ENCODE peak calls at places on chromosomes 16 and 17, in four cellular contexts. One of them, this sample, is unnamed.

GRCh38 chr17:49191917-49192741 is 18.2 kb downstream of the GNGT2 start:
- DNase-seq in IMR-90: peak; percentile 77
- DNase-seq in heart right ventricle: peak; percentile 92
- DNase-seq in spleen: peak; percentile 97
- DNase-seq in this sample: peak; percentile 90

GRCh38 chr17:73226556-73227172 is 33.8 kb downstream of the COG1 start:
- DNase-seq in IMR-90: peak; percentile 45
- DNase-seq in heart right ventricle: no peak
- DNase-seq in spleen: no peak
- DNase-seq in this sample: no peak

GRCh38 chr16:9929313-9929712 is 252.9 kb downstream of the GRIN2A start:
- DNase-seq in IMR-90: no peak
- DNase-seq in heart right ventricle: no peak
- DNase-seq in spleen: no peak
- DNase-seq in this sample: no peak

GRCh38 chr17:47952181-47953021 is 5.3 kb downstream of the PRR15L start:
- DNase-seq in IMR-90: no peak
- DNase-seq in heart right ventricle: no peak
- DNase-seq in spleen: no peak
- DNase-seq in this sample: no peak

GRCh38 chr16:54150861-54151260 is 135.7 kb downstream of the IRX3 start:
- DNase-seq in IMR-90: no peak
- DNase-seq in heart right ventricle: no peak
- DNase-seq in spleen: no peak
- DNase-seq in this sample: no peak

GRCh38 chr17:48645639-48646182 is 19.6 kb upstream of the HOXB9 start:
- DNase-seq in IMR-90: no peak
- DNase-seq in heart right ventricle: no peak
- DNase-seq in spleen: no peak
- DNase-seq in this sample: no peak

GRCh38 chr17:76370261-76370993 is 14.0 kb upstream of the SPHK1 start:
- DNase-seq in IMR-90: peak; percentile 98
- DNase-seq in heart right ventricle: peak; percentile 87
- DNase-seq in spleen: no peak
- DNase-seq in this sample: peak; percentile 95

GRCh38 chr16:89357460-89357859 is 132.9 kb downstream of the ANKRD11 start:
- DNase-seq in IMR-90: no peak
- DNase-seq in heart right ventricle: peak; percentile 68
- DNase-seq in spleen: peak; percentile 84
- DNase-seq in this sample: no peak

GRCh38 chr16:76598498-76598897 is 321.3 kb downstream of the CNTNAP4 start:
- DNase-seq in IMR-90: no peak
- DNase-seq in heart right ventricle: no peak
- DNase-seq in spleen: no peak
- DNase-seq in this sample: no peak

GRCh38 chr17:73103661-73104335 is 11.3 kb upstream of the SLC39A11 start:
- DNase-seq in IMR-90: no peak
- DNase-seq in heart right ventricle: no peak
- DNase-seq in spleen: no peak
- DNase-seq in this sample: no peak

GRCh38 chr16:54931041-54931756 is 534 bp downstream of the IRX5 start:
- DNase-seq in IMR-90: no peak
- DNase-seq in heart right ventricle: no peak
- DNase-seq in spleen: no peak
- DNase-seq in this sample: peak; percentile 79

GRCh38 chr17:39123627-39124026 is 27.8 kb downstream of the PLXDC1 start:
- DNase-seq in IMR-90: no peak
- DNase-seq in heart right ventricle: no peak
- DNase-seq in spleen: no peak
- DNase-seq in this sample: peak; percentile 94

GRCh38 chr17:2343421-2343820 is 6.1 kb downstream of the SGSM2 start:
- DNase-seq in IMR-90: no peak
- DNase-seq in heart right ventricle: no peak
- DNase-seq in spleen: no peak
- DNase-seq in this sample: no peak

GRCh38 chr16:12775689-12776236 is 27.9 kb downstream of the CPPED1 start:
- DNase-seq in IMR-90: no peak
- DNase-seq in heart right ventricle: no peak
- DNase-seq in spleen: no peak
- DNase-seq in this sample: no peak

GRCh38 chr17:56317351-56318208 is 164.3 kb downstream of the ANKFN1 start:
- DNase-seq in IMR-90: no peak
- DNase-seq in heart right ventricle: no peak
- DNase-seq in spleen: no peak
- DNase-seq in this sample: no peak

GRCh38 chr17:32936894-32937500 is 9.0 kb downstream of the TMEM98 start:
- DNase-seq in IMR-90: peak; percentile 70
- DNase-seq in heart right ventricle: peak; percentile 41
- DNase-seq in spleen: peak; percentile 81
- DNase-seq in this sample: peak; percentile 50

GRCh38 chr17:64156670-64157069 is 26.7 kb upstream of the ERN1 start:
- DNase-seq in IMR-90: no peak
- DNase-seq in heart right ventricle: no peak
- DNase-seq in spleen: no peak
- DNase-seq in this sample: no peak

GRCh38 chr17:50081757-50082156 is 13.4 kb upstream of the PDK2 start:
- DNase-seq in IMR-90: no peak
- DNase-seq in heart right ventricle: no peak
- DNase-seq in spleen: no peak
- DNase-seq in this sample: no peak

GRCh38 chr16:54447606-54448440 is 161.2 kb upstream of the IRX3 start:
- DNase-seq in IMR-90: peak; percentile 54
- DNase-seq in heart right ventricle: no peak
- DNase-seq in spleen: no peak
- DNase-seq in this sample: peak; percentile 95

GRCh38 chr17:46862949-46863348 is 11.6 kb downstream of the WNT9B start:
- DNase-seq in IMR-90: no peak
- DNase-seq in heart right ventricle: no peak
- DNase-seq in spleen: no peak
- DNase-seq in this sample: no peak

GRCh38 chr17:82876149-82876548 is 36.3 kb upstream of the ZNF750 start:
- DNase-seq in IMR-90: peak; percentile 57
- DNase-seq in heart right ventricle: no peak
- DNase-seq in spleen: no peak
- DNase-seq in this sample: peak; percentile 24

GRCh38 chr17:81002409-81003361 is 11.0 kb downstream of the CHMP6 start:
- DNase-seq in IMR-90: peak; percentile 63
- DNase-seq in heart right ventricle: peak; percentile 74
- DNase-seq in spleen: peak; percentile 39
- DNase-seq in this sample: peak; percentile 74

GRCh38 chr16:7101054-7101453 is 231.6 kb upstream of the RBFOX1 start:
- DNase-seq in IMR-90: no peak
- DNase-seq in heart right ventricle: no peak
- DNase-seq in spleen: no peak
- DNase-seq in this sample: no peak

GRCh38 chr17:17926840-17927449 is 45.3 kb downstream of the TOM1L2 start:
- DNase-seq in IMR-90: no peak
- DNase-seq in heart right ventricle: no peak
- DNase-seq in spleen: no peak
- DNase-seq in this sample: no peak
- H3K4me3 ChIP-seq in IMR-90: no peak overlapping the region
- H3K4me3 ChIP-seq in heart right ventricle: no peak overlapping the region
- H3K4me3 ChIP-seq in spleen: no peak overlapping the region
- H3K4me3 ChIP-seq in this sample: no peak overlapping the region

DNA sequence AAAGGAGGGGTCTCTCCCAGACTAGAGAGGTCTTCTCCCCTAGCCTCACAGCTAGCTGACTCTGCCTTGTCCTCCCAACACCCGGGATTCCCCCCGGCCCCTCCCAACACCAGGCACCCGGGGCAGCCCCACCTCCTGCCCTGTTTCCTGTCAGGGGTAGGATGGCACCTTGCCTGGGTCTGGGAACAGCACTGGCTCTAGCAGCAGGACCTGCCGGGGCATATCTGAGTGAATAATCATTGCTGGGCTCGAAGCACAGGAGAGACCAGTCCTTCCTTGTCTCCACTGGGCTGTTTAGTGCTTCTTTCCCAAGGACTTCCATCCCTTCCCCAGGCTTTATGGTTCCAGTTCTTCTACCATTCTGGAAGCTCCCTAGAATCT is 25.7 kb downstream of the MINK1 start:
- DNase-seq in IMR-90: peak; percentile 27
- DNase-seq in heart right ventricle: peak; percentile 67
- DNase-seq in spleen: no peak
- DNase-seq in this sample: peak; percentile 41
- H3K27me3 ChIP-seq in IMR-90: no peaks in the 10 kb centered on the region
- H3K27me3 ChIP-seq in heart right ventricle: no peaks in the 10 kb centered on the region
- H3K27me3 ChIP-seq in spleen: no peaks in the 10 kb centered on the region
- H3K27me3 ChIP-seq in this sample: no peaks in the 10 kb centered on the region

GRCh38 chr17:11535231-11535630 is 63.0 kb upstream of the DNAH9 start:
- DNase-seq in IMR-90: no peak
- DNase-seq in heart right ventricle: no peak
- DNase-seq in spleen: no peak
- DNase-seq in this sample: no peak
- H3K9me3 ChIP-seq in IMR-90: peaks cover 26% of the 10 kb centered on the region
- H3K9me3 ChIP-seq in heart right ventricle: no peaks in the 10 kb centered on the region
- H3K9me3 ChIP-seq in spleen: peaks cover 24% of the 10 kb centered on the region
- H3K9me3 ChIP-seq in this sample: no peaks in the 10 kb centered on the region

GRCh38 chr17:74380959-74381808 is 13.9 kb downstream of the GPR142 start:
- DNase-seq in IMR-90: no peak
- DNase-seq in heart right ventricle: no peak
- DNase-seq in spleen: no peak
- DNase-seq in this sample: no peak

GRCh38 chr17:74383140-74383539 is 15.8 kb downstream of the GPR142 start:
- DNase-seq in IMR-90: no peak
- DNase-seq in heart right ventricle: no peak
- DNase-seq in spleen: no peak
- DNase-seq in this sample: no peak

GRCh38 chr17:74380086-74380958 is 13.0 kb downstream of the GPR142 start:
- DNase-seq in IMR-90: no peak
- DNase-seq in heart right ventricle: no peak
- DNase-seq in spleen: no peak
- DNase-seq in this sample: no peak

GRCh38 chr17:74374786-74375185 is 7.5 kb downstream of the GPR142 start:
- DNase-seq in IMR-90: no peak
- DNase-seq in heart right ventricle: no peak
- DNase-seq in spleen: no peak
- DNase-seq in this sample: no peak

DNA sequence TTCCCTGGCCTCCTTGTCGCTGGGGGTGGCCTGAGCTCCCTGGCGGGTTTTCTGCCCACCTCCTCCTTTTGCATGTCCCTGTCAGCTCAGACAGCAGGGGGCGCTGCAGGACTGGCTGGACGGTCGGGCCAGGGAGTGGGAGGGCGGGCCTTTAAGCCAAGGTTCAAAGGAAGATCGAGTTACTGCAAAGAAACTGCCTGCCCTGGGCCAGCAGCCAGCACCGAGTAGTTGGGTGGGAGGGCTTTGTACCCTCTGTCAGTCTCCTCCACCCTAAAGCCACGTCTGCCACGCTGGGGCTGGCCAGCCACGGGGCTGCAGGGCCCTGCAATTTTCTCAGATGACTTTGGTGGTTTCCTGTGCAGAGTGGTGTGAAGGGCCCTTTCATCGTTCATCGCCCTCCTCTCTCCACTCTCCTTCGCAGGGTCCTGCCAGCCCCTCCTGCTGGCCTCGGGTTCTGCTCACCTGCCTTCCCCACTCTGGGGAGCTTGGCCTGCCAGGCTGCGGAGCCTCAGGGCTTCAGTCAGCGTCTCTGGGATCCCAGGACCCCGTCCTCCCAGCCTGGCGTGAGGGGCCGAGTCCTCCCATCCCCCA is 12.3 kb downstream of the GPR142 start:
- DNase-seq in IMR-90: peak; percentile 47
- DNase-seq in heart right ventricle: peak; percentile 94
- DNase-seq in spleen: peak; percentile 97
- DNase-seq in this sample: peak; percentile 84
- H3K4me3 ChIP-seq in IMR-90: no peak overlapping the region
- H3K4me3 ChIP-seq in heart right ventricle: no peak overlapping the region
- H3K4me3 ChIP-seq in spleen: no peak overlapping the region
- H3K4me3 ChIP-seq in this sample: no peak overlapping the region